ENCODE peak calls at places on chromosomes 16 and 17, in nine cellular contexts. Z, X, N, J, F, B, Y, C and Q are unnamed samples.

GRCh38 chr17:50257574-50258224 is 16.6 kb upstream of the TMEM92 start:
- DNase-seq in Z (no peak), X (no peak), N (no peak), J (no peak), F (peak), B (no peak), Y (no peak), C (no peak), Q (no peak)

GRCh38 chr17:82010575-82011525 is 11.8 kb downstream of the CENPX start:
- DNase-seq in Z (no peak), X (no peak), N (no peak), J (no peak), F (no peak), B (no peak), Y (no peak), C (no peak), Q (no peak)

GRCh38 chr16:52069866-52070265 is 477.1 kb downstream of the TOX3 start:
- DNase-seq in Z (peak), X (peak), N (no peak), J (peak), F (no peak), B (no peak), Y (peak), C (no peak), Q (no peak)

GRCh38 chr17:45177563-45177962 is 15.9 kb downstream of the HEXIM2 start:
- DNase-seq in Z (no peak), X (no peak), N (no peak), J (no peak), F (no peak), B (no peak), Y (no peak), C (no peak), Q (no peak)

GRCh38 chr17:79790805-79791353 is 6.0 kb downstream of the CBX8 start:
- DNase-seq in Z (no peak), X (no peak), N (no peak), J (no peak), F (no peak), B (no peak), Y (no peak), C (no peak), Q (no peak)

GRCh38 chr17:31093866-31094599 is 744 bp upstream of the NF1 start:
- DNase-seq in Z (no peak), X (no peak), N (no peak), J (no peak), F (no peak), B (no peak), Y (no peak), C (no peak), Q (no peak)

GRCh38 chr17:8747731-8748130 is 3.1 kb upstream of the CCDC42 start:
- DNase-seq in Z (no peak), X (no peak), N (no peak), J (no peak), F (no peak), B (no peak), Y (no peak), C (no peak), Q (no peak)

GRCh38 chr17:21028192-21028591 is 14.6 kb downstream of the USP22 start:
- DNase-seq in Z (no peak), X (no peak), N (no peak), J (no peak), F (no peak), B (no peak), Y (no peak), C (no peak), Q (no peak)

GRCh38 chr16:642189-643049 is 791 bp downstream of the MCRIP2 start:
- DNase-seq in Z (no peak), X (peak), N (no peak), J (peak), F (peak), B (peak), Y (no peak), C (peak), Q (no peak)